ENCODE peak calls at places on chromosomes 5 and 9, in ten cellular contexts. K is AG09319; A is HFF-Myc; R is HS-27A; Y is endothelial cell; B is nephron progenitor cell; F is psoas muscle; L is DMS 273 treated with DMSO at 0.1 percent for 48 hours; X is WTC11; W is stimulated activated CD4-positive, alpha-beta T cell treated with anti-CD3 and anti-CD28 coated beads, Interleukin-4, amount 100 ng/mL, for 48 hours. N is an unnamed sample.

GRCh38 chr9:83633676-83634075 is 10.7 kb downstream of the IDNK start:
- DNase-seq in X (no peak), L (no peak), K (no peak), Y (no peak), A (no peak), B (no peak), W (no peak), R (no peak), F (no peak), N (no peak)

GRCh38 chr5:112918136-112918535 is 3.9 kb downstream of the REEP5 start:
- DNase-seq in X (no peak), A (no peak), L (no peak), R (no peak), Y (no peak), K (no peak), B (no peak), W (no peak), F (no peak), N (no peak)

GRCh38 chr9:21796768-21797167 is 5.7 kb upstream of the MTAP start:
- DNase-seq in K (no peak), Y (no peak), F (no peak), R (no peak), X (no peak), B (no peak), W (no peak), L (no peak), A (no peak), N (no peak)

GRCh38 chr9:112047538-112048066 is 127.5 kb downstream of the SUSD1 start:
- DNase-seq in W (no peak), K (no peak), B (no peak), A (no peak), L (no peak), Y (no peak), X (no peak), R (no peak), F (no peak), N (no peak)

GRCh38 chr9:128072144-128073021 is 4.4 kb downstream of the SLC25A25 start:
- DNase-seq in F (peak), L (peak), X (no peak), Y (no peak), W (peak), K (peak), R (no peak), B (no peak), A (no peak), N (no peak)

GRCh38 chr9:90680534-90680933 is 37.9 kb upstream of the DIRAS2 start:
- DNase-seq in F (no peak), K (no peak), Y (no peak), L (no peak), A (no peak), X (no peak), W (no peak), B (no peak), R (no peak), N (no peak)

GRCh38 chr9:135572233-135572632 is 10.7 kb downstream of the PAEP start:
- DNase-seq in X (no peak), A (no peak), R (no peak), K (no peak), B (no peak), Y (no peak), L (no peak), W (no peak), F (no peak), N (no peak)

GRCh38 chr5:177557041-177557647 is 2.8 kb upstream of the FAM193B start:
- DNase-seq in Y (no peak), L (no peak), R (no peak), A (peak), X (no peak), K (no peak), F (no peak), W (no peak), B (peak), N (peak)

GRCh38 chr5:31806566-31806965 is 167.6 kb downstream of the PDZD2 start:
- DNase-seq in W (no peak), B (no peak), X (no peak), A (no peak), Y (no peak), L (no peak), R (no peak), F (no peak), K (peak), N (no peak)

GRCh38 chr5:1783214-1783551 is 16.5 kb downstream of the MRPL36 start:
- DNase-seq in B (peak), R (no peak), Y (no peak), F (no peak), K (no peak), X (no peak), L (no peak), W (no peak), A (no peak), N (no peak)

GRCh38 chr5:110115485-110115884 is 425.8 kb downstream of the MAN2A1 start:
- DNase-seq in X (no peak), K (no peak), B (no peak), F (no peak), L (no peak), Y (no peak), W (no peak), R (no peak), A (no peak), N (no peak)

GRCh38 chr5:62475072-62475471 is 62.5 kb downstream of the IPO11 start:
- DNase-seq in A (no peak), F (peak), Y (no peak), L (no peak), R (peak), B (no peak), W (no peak), X (no peak), K (no peak), N (no peak)

N was measured in iPS DF 19.7.